ENCODE peak calls at places on chromosome 17, in six cellular contexts. P is heart right ventricle, S is Calu3, E is neural progenitor cell, Z is OCI-LY7, B is progenitor cell of endocrine pancreas. O is an unnamed sample.

GRCh38 chr17:46770818-46771600 is 47.5 kb downstream of the WNT3 start:
- DNase-seq in P (no peak), B (peak; percentile 42), E (peak; percentile 92), S (peak; percentile 82), Z (peak; percentile 31), O (peak; percentile 61)

GRCh38 chr17:7111784-7112526 is 2.7 kb downstream of the ASGR2 start:
- DNase-seq in B (no peak), E (no peak), S (no peak), Z (no peak), P (no peak), O (no peak)

GRCh38 chr17:20952183-20952582 is 90.6 kb downstream of the USP22 start:
- DNase-seq in E (no peak), P (no peak), Z (no peak), B (no peak), S (no peak), O (no peak)

GRCh38 chr17:57750109-57750845 is 5.2 kb upstream of the CCDC182 start:
- DNase-seq in P (no peak), B (no peak), S (no peak), E (no peak), Z (peak; percentile 11), O (no peak)

GRCh38 chr17:6323626-6324356 is 111.1 kb downstream of the AIPL1 start:
- DNase-seq in S (no peak), P (peak; percentile 36), B (no peak), Z (no peak), E (no peak), O (no peak)

GRCh38 chr17:42779942-42780815 is at the start of gene WNK4:
- DNase-seq in S (peak; percentile 41), B (no peak), Z (no peak), E (peak; percentile 64), P (no peak), O (peak; percentile 67)

GRCh38 chr17:45828171-45829133 is 16.2 kb upstream of the SPPL2C start:
- DNase-seq in Z (no peak), P (no peak), S (no peak), B (no peak), E (no peak), O (no peak)

GRCh38 chr17:82586576-82587233 is 61.5 kb downstream of the WDR45B start:
- DNase-seq in B (no peak), S (no peak), P (no peak), Z (no peak), E (no peak), O (no peak)

GRCh38 chr17:45143767-45144198 is 4.5 kb upstream of the HEXIM1 start:
- DNase-seq in Z (no peak), B (no peak), S (no peak), P (peak; percentile 88), E (peak; percentile 55), O (no peak)

GRCh38 chr17:2025622-2026309 is 632 bp upstream of the RTN4RL1 start:
- DNase-seq in P (peak; percentile 80), S (peak; percentile 74), B (peak; percentile 64), E (peak; percentile 74), Z (no peak), O (peak; percentile 79)

GRCh38 chr17:52827526-52827925 is 669.0 kb upstream of the CA10 start:
- DNase-seq in P (no peak), S (no peak), B (no peak), E (no peak), Z (no peak), O (no peak)

GRCh38 chr17:28295677-28296578 is 23.1 kb upstream of the TMEM97 start:
- DNase-seq in E (no peak), Z (no peak), S (no peak), P (no peak), B (no peak), O (no peak)

GRCh38 chr17:66233023-66233753 is 4.0 kb upstream of the APOH start:
- DNase-seq in B (no peak), E (no peak), Z (no peak), S (no peak), P (no peak), O (no peak)

GRCh38 chr17:82686366-82687324 is 11.9 kb downstream of the RAB40B start:
- DNase-seq in S (no peak), E (no peak), B (no peak), P (no peak), Z (no peak), O (no peak)

GRCh38 chr17:56633681-56634080 is 40.2 kb downstream of the NOG start:
- DNase-seq in E (no peak), B (no peak), Z (no peak), S (no peak), P (no peak), O (no peak)

GRCh38 chr17:57553525-57553924 is 191.6 kb downstream of the CCDC182 start:
- DNase-seq in Z (no peak), S (no peak), B (no peak), E (no peak), P (no peak), O (no peak)

GRCh38 chr17:78365561-78366108 is 5.8 kb upstream of the SOCS3 start:
- DNase-seq in B (no peak), E (peak; percentile 98), P (no peak), Z (no peak), S (no peak), O (no peak)

GRCh38 chr17:10683853-10684252 is 13.5 kb downstream of the SCO1 start:
- DNase-seq in E (peak; percentile 41), Z (peak; percentile 33), P (no peak), S (no peak), B (no peak), O (no peak)

GRCh38 chr17:42704495-42705494 is 22.5 kb downstream of the CNTNAP1 start:
- DNase-seq in B (no peak), P (no peak), Z (peak; percentile 43), S (no peak), E (no peak), O (no peak)

GRCh38 chr17:47276868-47277267 is 23.2 kb downstream of the ITGB3 start:
- DNase-seq in Z (no peak), B (no peak), S (peak; percentile 61), E (peak; percentile 70), P (peak; percentile 88), O (no peak)

GRCh38 chr17:50331085-50331791 is 14.7 kb upstream of the XYLT2 start:
- DNase-seq in P (no peak), Z (no peak), E (no peak), B (no peak), S (no peak), O (no peak)

GRCh38 chr17:47694018-47694817 is at the start of gene TBKBP1:
- DNase-seq in S (peak; percentile 52), B (peak; percentile 80), Z (peak; percentile 87), E (peak; percentile 94), P (peak; percentile 52), O (peak; percentile 78)

GRCh38 chr17:63270610-63271009 is 175.5 kb downstream of the CYB561 start:
- DNase-seq in S (no peak), Z (no peak), P (no peak), E (no peak), B (no peak), O (no peak)
- TF ChIP-seq CTCF in S (no peak), Z (no peak), P (no peak), E (no peak), B (no peak), O (no peak)

GRCh38 chr17:74646231-74646630 is 22.7 kb upstream of the CD300E start:
- DNase-seq in S (no peak), B (no peak), Z (peak; percentile 61), P (no peak), E (no peak), O (no peak)
- TF ChIP-seq CTCF in S (peak; percentile 17), B (no peak), Z (peak; percentile 83), P (peak; percentile 9), E (peak; percentile 54), O (peak; percentile 27)

DNA sequence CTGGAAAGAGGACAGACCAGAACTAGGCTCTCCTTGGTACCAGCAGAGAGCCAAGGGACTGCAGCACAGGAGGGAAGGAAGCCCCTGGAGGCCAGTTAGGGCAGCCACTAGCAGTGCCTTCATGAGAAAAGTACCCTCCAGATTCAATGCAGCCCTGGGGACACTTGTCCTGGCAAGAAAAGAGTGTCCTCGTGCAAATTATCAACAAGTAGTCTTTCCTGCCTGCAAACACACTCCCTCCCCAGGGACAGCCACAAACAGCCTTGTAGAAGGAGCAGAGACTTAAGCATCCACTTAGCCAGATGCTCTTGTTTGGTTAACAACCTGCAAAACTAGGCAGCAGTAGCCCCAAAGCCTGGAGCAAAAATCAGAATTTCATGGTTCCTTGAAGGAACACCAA is 24.3 kb downstream of the CENPV start:
- DNase-seq in P (no peak), E (peak; percentile 8), B (no peak), Z (no peak), S (peak; percentile 1), O (no peak)
- TF ChIP-seq CTCF in P (no peak), E (peak; percentile 8), B (no peak), Z (no peak), S (no peak), O (no peak)

DNA sequence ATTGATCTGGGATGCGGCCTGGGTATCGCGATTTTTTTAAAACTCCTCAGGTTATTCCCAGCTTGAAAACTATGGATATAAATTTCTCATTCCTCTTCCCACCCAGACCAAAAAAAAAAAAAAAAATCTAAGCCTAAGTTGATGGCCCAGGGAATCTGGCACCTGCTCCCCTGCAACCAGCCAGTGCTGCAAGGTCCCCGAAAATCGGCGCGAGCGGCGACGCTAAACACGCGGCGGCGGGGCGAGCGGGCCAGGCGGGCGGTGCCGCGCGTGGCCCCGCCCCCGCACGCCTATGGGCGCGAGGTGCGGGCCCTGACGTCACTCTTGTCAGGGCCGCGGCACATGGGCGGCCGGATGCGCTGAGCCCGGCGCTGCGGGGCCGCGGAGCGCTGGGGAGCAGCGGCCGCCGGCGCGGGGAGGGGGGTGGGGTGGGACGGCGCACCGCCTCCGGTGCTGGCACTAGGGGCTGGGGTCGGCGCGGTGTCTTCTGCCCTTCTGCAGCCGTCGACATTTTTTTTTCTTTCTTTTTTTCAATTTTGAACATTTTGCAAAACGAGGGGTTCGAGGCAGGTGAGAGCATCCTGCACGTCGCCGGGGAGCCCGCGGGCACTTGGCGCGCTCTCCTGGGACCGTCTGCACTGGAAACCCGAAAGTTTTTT is at the start of gene HLF:
- DNase-seq in E (peak; percentile 94), Z (peak; percentile 73), P (peak; percentile 82), B (peak; percentile 27), S (peak; percentile 75), O (peak; percentile 53)
- TF ChIP-seq CTCF in E (no peak), Z (no peak), P (no peak), B (no peak), S (no peak), O (no peak)

GRCh38 chr17:39636927-39637736 is at the start of gene STARD3:
- DNase-seq in B (peak; percentile 79), P (peak; percentile 94), E (peak; percentile 96), S (no peak), Z (peak; percentile 93), O (peak; percentile 93)
- TF ChIP-seq CTCF in B (no peak), P (no peak), E (peak; percentile 19), S (no peak), Z (no peak), O (no peak)

DNA sequence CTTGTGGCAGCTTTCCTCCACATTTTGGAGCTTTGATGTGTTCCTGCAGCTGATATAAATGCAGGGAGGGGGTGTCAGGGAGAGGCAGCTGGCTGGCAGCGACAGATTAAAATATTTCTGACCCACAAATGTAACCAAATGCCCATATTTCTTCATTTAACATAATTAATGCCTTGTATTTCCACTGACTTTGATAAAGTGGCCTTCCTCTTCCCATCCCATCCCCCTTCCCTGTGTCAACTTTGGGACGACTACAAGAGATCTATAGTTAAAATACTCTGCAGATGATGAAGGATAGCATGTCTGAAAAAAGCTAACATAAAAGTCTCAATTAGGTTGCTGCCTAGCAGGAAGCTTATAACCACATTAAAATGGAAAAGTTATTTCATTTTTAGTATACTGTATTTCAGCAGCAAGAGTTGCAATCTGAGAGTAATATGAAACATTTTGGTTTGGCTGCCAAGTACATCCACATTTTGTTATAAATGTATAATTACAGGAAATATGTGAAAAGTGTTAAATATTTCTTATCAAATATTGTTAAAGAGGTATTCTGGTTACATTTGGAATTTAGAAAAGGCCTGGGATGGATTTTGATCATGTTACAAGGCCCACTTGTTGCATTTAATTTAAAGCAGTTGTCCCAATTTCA is 238.7 kb upstream of the TBX2 start:
- DNase-seq in E (no peak), S (no peak), B (no peak), P (no peak), Z (no peak), O (no peak)
- TF ChIP-seq CTCF in E (no peak), S (no peak), B (no peak), P (no peak), Z (no peak), O (no peak)